ENCODE peak calls at places on chromosomes 13 and 19, in five cellular contexts. One of them, this sample, is unnamed.

GRCh38 chr19:33275933-33276619 is 26.3 kb downstream of the CEBPA start:
- DNase-seq in progenitor cell of endocrine pancreas: no peak
- DNase-seq in germinal center: no peak
- DNase-seq in DMS153: no peak
- DNase-seq in IMR-90: no peak
- DNase-seq in this sample: no peak

GRCh38 chr19:36489920-36490415 is 607 bp upstream of the ZNF566 start:
- DNase-seq in IMR-90: peak; percentile 95
- DNase-seq in progenitor cell of endocrine pancreas: no peak
- DNase-seq in germinal center: peak; percentile 88
- DNase-seq in DMS153: peak; percentile 89
- DNase-seq in this sample: peak; percentile 96

GRCh38 chr13:94435604-94436226 is 43.8 kb downstream of the DCT start:
- DNase-seq in germinal center: peak; percentile 43
- DNase-seq in progenitor cell of endocrine pancreas: no peak
- DNase-seq in DMS153: peak; percentile 69
- DNase-seq in IMR-90: peak; percentile 58
- DNase-seq in this sample: peak; percentile 84

GRCh38 chr19:41546386-41546789 is 29.6 kb upstream of the CEACAM21 start:
- DNase-seq in progenitor cell of endocrine pancreas: no peak
- DNase-seq in DMS153: no peak
- DNase-seq in germinal center: peak; percentile 46
- DNase-seq in IMR-90: no peak
- DNase-seq in this sample: no peak

GRCh38 chr13:98313938-98314292 is 136.8 kb upstream of the RNF113B start:
- DNase-seq in progenitor cell of endocrine pancreas: no peak
- DNase-seq in DMS153: no peak
- DNase-seq in IMR-90: no peak
- DNase-seq in germinal center: no peak
- DNase-seq in this sample: no peak

GRCh38 chr19:430701-431100 is 21.8 kb upstream of the C2CD4C start:
- DNase-seq in IMR-90: no peak
- DNase-seq in progenitor cell of endocrine pancreas: no peak
- DNase-seq in germinal center: no peak
- DNase-seq in DMS153: no peak
- DNase-seq in this sample: no peak

GRCh38 chr13:71867101-71867814 is at the start of gene DACH1:
- DNase-seq in IMR-90: peak; percentile 20
- DNase-seq in progenitor cell of endocrine pancreas: peak; percentile 19
- DNase-seq in germinal center: no peak
- DNase-seq in DMS153: peak; percentile 24
- DNase-seq in this sample: no peak

GRCh38 chr19:34171539-34171876 is 796 bp upstream of the LSM14A start:
- DNase-seq in IMR-90: peak; percentile 93
- DNase-seq in progenitor cell of endocrine pancreas: no peak
- DNase-seq in germinal center: peak; percentile 35
- DNase-seq in DMS153: no peak
- DNase-seq in this sample: no peak

GRCh38 chr19:38290631-38291147 is 13.4 kb upstream of the C19orf33 start:
- DNase-seq in IMR-90: peak; percentile 98
- DNase-seq in DMS153: no peak
- DNase-seq in germinal center: no peak
- DNase-seq in progenitor cell of endocrine pancreas: no peak
- DNase-seq in this sample: no peak

GRCh38 chr13:39036212-39036611 is 1.7 kb downstream of the PROSER1 start:
- DNase-seq in germinal center: no peak
- DNase-seq in progenitor cell of endocrine pancreas: no peak
- DNase-seq in IMR-90: peak; percentile 4
- DNase-seq in DMS153: no peak
- DNase-seq in this sample: peak; percentile 81